ENCODE peak calls at places on chromosomes 5 and 9, in six cellular contexts. R is neuronal stem cell; J is spleen; W is left ventricle myocardium inferior; U is CD8-positive, alpha-beta T cell; V is transverse colon. L is an unnamed sample.

GRCh38 chr5:52692039-52692438 is 95.7 kb upstream of the ITGA1 start:
- DNase-seq in R (no peak), J (no peak), W (no peak), U (no peak), V (no peak), L (no peak)

GRCh38 chr5:119274024-119274766 is 81.6 kb upstream of the TNFAIP8 start:
- DNase-seq in R (no peak), J (no peak), W (no peak), U (no peak), V (peak), L (no peak)

GRCh38 chr5:147854331-147854730 is 22.9 kb upstream of the SPINK1 start:
- DNase-seq in R (no peak), J (no peak), W (no peak), U (no peak), V (no peak), L (no peak)

GRCh38 chr5:2753452-2754409 is 2.3 kb upstream of the IRX2 start:
- DNase-seq in R (no peak), J (no peak), W (no peak), U (no peak), V (no peak), L (no peak)

GRCh38 chr5:343461-344401 is 22.2 kb downstream of the AHRR start:
- DNase-seq in R (no peak), J (no peak), W (peak), U (peak), V (peak), L (no peak)

GRCh38 chr5:67289763-67290521 is 93.3 kb upstream of the CD180 start:
- DNase-seq in R (no peak), J (no peak), W (peak), U (no peak), V (peak), L (no peak)

GRCh38 chr5:149651686-149652085 is 70.4 kb downstream of the ARHGEF37 start:
- DNase-seq in R (no peak), J (no peak), W (no peak), U (no peak), V (no peak), L (no peak)

GRCh38 chr9:10855847-10856246 is 243.0 kb upstream of the PTPRD start:
- DNase-seq in R (peak), J (no peak), W (no peak), U (no peak), V (no peak), L (no peak)

GRCh38 chr9:137309368-137310189 is 7.5 kb upstream of the NRARP start:
- DNase-seq in R (no peak), J (peak), W (peak), U (no peak), V (no peak), L (no peak)

GRCh38 chr5:139443766-139444473 is 4.6 kb upstream of the DNAJC18 start:
- DNase-seq in R (no peak), J (no peak), W (no peak), U (no peak), V (no peak), L (no peak)

GRCh38 chr9:88533951-88534455 is 975 bp upstream of the NXNL2 start:
- DNase-seq in R (peak), J (peak), W (peak), U (no peak), V (peak), L (no peak)

GRCh38 chr9:136690841-136691261 is 3.6 kb upstream of the AGPAT2 start:
- DNase-seq in R (no peak), J (no peak), W (peak), U (no peak), V (no peak), L (no peak)

DNA sequence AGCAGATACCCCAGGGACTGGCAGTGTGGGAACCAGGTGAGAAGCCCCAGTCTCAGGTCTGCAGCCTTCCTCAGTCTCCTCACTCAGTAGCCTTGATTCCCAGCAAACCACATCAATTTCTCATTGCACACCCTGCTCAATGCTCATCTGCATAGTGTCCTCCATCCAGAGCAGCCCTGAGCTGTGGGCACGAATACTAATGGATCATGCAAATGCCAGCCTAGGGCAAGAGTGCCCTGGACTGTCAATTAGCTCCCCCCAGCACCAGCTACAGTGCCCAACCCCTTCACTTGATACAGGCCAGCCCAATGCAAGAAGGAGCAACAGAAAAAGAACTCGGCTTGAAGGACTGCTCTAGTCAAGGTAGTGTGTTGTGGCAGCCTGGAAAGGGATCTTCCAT is 9.8 kb upstream of the KCNIP1 start:
- DNase-seq in R (no peak), J (no peak), W (no peak), U (no peak), V (no peak), L (no peak)
- H3K27ac ChIP-seq in R (no peak), J (no peak), W (no peak), U (no peak), V (no peak), L (no peak)

GRCh38 chr9:89558948-89559347 is 45.9 kb upstream of the GADD45G start:
- DNase-seq in R (no peak), J (no peak), W (no peak), U (no peak), V (no peak), L (no peak)
- H3K27ac ChIP-seq in R (no peak), J (no peak), W (no peak), U (no peak), V (no peak), L (no peak)

GRCh38 chr5:131386779-131387178 is 122.9 kb downstream of the CDC42SE2 start:
- DNase-seq in R (no peak), J (no peak), W (no peak), U (no peak), V (no peak), L (no peak)

GRCh38 chr5:131387236-131387635 is 123.4 kb downstream of the CDC42SE2 start:
- DNase-seq in R (no peak), J (no peak), W (no peak), U (no peak), V (no peak), L (no peak)

GRCh38 chr5:131386124-131386523 is 122.3 kb downstream of the CDC42SE2 start:
- DNase-seq in R (no peak), J (no peak), W (no peak), U (no peak), V (no peak), L (no peak)

GRCh38 chr5:131389869-131390265 is 126.0 kb downstream of the CDC42SE2 start:
- DNase-seq in R (no peak), J (no peak), W (no peak), U (no peak), V (no peak), L (no peak)

DNA sequence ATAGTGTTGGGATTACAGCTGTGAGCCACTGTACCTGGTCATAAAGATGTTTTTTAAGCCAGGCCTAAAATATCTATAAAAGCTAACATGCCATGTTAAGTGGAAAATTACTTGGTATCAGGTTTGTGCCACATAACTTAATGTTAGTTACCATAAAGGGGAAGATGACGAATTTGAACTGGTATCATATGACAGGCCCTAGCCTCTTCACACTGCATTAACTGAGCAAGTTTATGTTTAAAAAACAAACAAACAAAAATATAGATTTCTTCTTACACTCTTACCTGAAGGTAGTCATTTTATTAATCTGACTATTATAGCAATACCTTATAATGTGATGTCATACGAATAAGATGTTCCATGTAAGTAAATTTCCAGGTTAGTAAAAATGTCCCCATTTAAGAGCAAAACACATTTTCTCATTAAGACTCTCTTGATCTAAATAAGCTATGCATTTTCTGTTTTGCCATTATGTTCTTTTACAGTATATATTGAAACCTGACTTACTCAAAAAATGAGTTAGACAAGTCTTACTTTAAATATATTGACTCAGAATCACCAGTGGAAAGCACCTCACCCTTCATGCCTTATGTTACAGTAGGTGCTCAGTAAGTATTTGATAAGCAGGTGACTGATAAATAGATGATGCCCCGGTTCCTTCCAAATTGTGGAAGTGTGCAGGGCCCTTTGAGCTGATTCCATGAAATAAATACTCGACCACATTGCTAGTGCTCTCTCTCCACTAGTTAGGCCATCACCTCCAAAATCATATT is 125.4 kb downstream of the CDC42SE2 start:
- DNase-seq in R (no peak), J (no peak), W (no peak), U (no peak), V (no peak), L (no peak)
- H3K27ac ChIP-seq in R (no peak), J (no peak), W (no peak), U (no peak), V (no peak), L (no peak)

GRCh38 chr5:137141779-137142178 is 357.3 kb downstream of the SPOCK1 start:
- DNase-seq in R (no peak), J (no peak), W (no peak), U (no peak), V (no peak), L (no peak)

GRCh38 chr5:137145726-137146125 is 353.4 kb downstream of the SPOCK1 start:
- DNase-seq in R (no peak), J (no peak), W (no peak), U (no peak), V (no peak), L (no peak)

GRCh38 chr5:137143244-137143605 is 355.9 kb downstream of the SPOCK1 start:
- DNase-seq in R (no peak), J (no peak), W (no peak), U (no peak), V (no peak), L (no peak)

GRCh38 chr5:137144656-137145055 is 354.5 kb downstream of the SPOCK1 start:
- DNase-seq in R (no peak), J (no peak), W (no peak), U (no peak), V (no peak), L (no peak)

GRCh38 chr5:137142371-137143243 is 356.5 kb downstream of the SPOCK1 start:
- DNase-seq in R (no peak), J (no peak), W (peak), U (no peak), V (peak), L (no peak)
- H3K27ac ChIP-seq in R (no peak), J (no peak), W (peak), U (no peak), V (peak), L (no peak)

GRCh38 chr5:37838933-37839341 is 904 bp downstream of the GDNF start:
- DNase-seq in R (no peak), J (no peak), W (no peak), U (no peak), V (no peak), L (no peak)
- H3K27ac ChIP-seq in R (no peak), J (no peak), W (no peak), U (no peak), V (peak), L (no peak)

GRCh38 chr9:91834740-91835139 is 115.3 kb downstream of the ROR2 start:
- DNase-seq in R (no peak), J (no peak), W (no peak), U (no peak), V (no peak), L (no peak)

GRCh38 chr9:91837982-91838731 is 111.9 kb downstream of the ROR2 start:
- DNase-seq in R (no peak), J (peak), W (peak), U (no peak), V (peak), L (no peak)

GRCh38 chr9:91833878-91834255 is 116.2 kb downstream of the ROR2 start:
- DNase-seq in R (no peak), J (peak), W (no peak), U (no peak), V (no peak), L (no peak)

GRCh38 chr9:91835632-91836031 is 114.4 kb downstream of the ROR2 start:
- DNase-seq in R (no peak), J (peak), W (no peak), U (no peak), V (no peak), L (no peak)

GRCh38 chr9:91836515-91836914 is 113.5 kb downstream of the ROR2 start:
- DNase-seq in R (no peak), J (peak), W (peak), U (no peak), V (no peak), L (no peak)
- H3K27ac ChIP-seq in R (no peak), J (no peak), W (no peak), U (no peak), V (peak), L (no peak)

GRCh38 chr9:38685535-38685934 is 34.4 kb downstream of the FAM240B start:
- DNase-seq in R (no peak), J (no peak), W (no peak), U (no peak), V (no peak), L (peak)

GRCh38 chr9:38682713-38683112 is 37.2 kb downstream of the FAM240B start:
- DNase-seq in R (no peak), J (no peak), W (no peak), U (no peak), V (no peak), L (no peak)

GRCh38 chr9:38683336-38683735 is 36.6 kb downstream of the FAM240B start:
- DNase-seq in R (no peak), J (no peak), W (no peak), U (no peak), V (no peak), L (no peak)

GRCh38 chr9:38680827-38681226 is 39.1 kb downstream of the FAM240B start:
- DNase-seq in R (no peak), J (no peak), W (no peak), U (no peak), V (no peak), L (no peak)

DNA sequence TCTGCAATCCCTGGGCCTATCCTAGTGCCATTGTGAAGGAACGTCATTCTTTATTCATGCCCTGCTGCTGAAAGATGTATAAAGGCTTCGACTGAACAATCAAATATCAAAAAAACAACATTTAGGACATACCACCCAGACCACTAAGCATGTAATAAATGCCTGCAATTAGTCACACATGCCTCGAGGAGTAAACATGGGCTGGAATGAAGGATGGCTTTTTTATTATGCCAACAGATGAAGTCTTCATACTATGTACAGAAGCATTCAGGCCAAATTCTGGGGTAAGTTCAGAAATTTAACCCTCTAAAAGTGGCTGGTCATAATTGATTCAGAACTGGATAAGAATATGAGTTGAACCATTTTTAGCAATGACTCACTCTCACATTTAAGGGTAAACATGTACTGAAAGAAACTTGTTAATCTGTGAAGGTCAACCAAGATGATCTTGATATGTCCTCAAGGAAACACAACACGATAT is 38.1 kb downstream of the FAM240B start:
- DNase-seq in R (no peak), J (no peak), W (no peak), U (no peak), V (no peak), L (no peak)
- H3K27ac ChIP-seq in R (no peak), J (no peak), W (peak), U (no peak), V (no peak), L (no peak)

DNA sequence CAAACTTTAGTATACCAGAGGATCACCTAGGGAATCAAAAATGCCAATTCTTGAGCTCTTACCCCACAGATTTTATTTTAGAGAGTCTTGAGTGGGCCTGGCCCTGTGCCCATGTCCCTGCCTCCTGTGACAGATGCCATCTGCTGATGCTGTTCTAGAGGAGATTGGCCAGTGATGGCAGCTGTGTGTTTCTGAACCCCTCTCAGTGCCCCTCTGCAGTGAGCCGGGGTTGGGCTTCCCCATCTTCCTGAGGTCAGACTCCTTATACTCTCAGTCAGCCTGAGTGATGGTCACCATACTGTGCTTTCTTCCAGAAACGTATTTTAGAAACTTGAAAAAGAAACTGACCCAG is 6.1 kb downstream of the PTCD2 start:
- DNase-seq in R (no peak), J (no peak), W (no peak), U (no peak), V (no peak), L (no peak)
- H3K27ac ChIP-seq in R (no peak), J (no peak), W (no peak), U (no peak), V (no peak), L (no peak)

L was measured in substantia nigra.